ENCODE peak calls at places on chromosomes 7 and 10, in four cellular contexts. P, V, L and X are unnamed samples.

GRCh38 chr10:103820101-103821062 is 35.0 kb downstream of the SH3PXD2A start:
- DNase-seq in P (peak; percentile 88), V (peak; percentile 87), L (no peak), X (no peak)

GRCh38 chr10:13489035-13489434 is 39.8 kb downstream of the BEND7 start:
- DNase-seq in P (no peak), V (no peak), L (no peak), X (no peak)

GRCh38 chr7:156612930-156613329 is 27.6 kb upstream of the RNF32 start:
- DNase-seq in P (no peak), V (no peak), L (no peak), X (no peak)

GRCh38 chr10:73889014-73889413 is 14.7 kb upstream of the CAMK2G start:
- DNase-seq in P (peak; percentile 56), V (peak; percentile 41), L (no peak), X (no peak)

GRCh38 chr7:77800158-77800557 is 1.6 kb downstream of the PHTF2 start:
- DNase-seq in P (no peak), V (no peak), L (no peak), X (no peak)

GRCh38 chr7:52726986-52727385 is 308.4 kb upstream of the POM121L12 start:
- DNase-seq in P (no peak), V (no peak), L (no peak), X (no peak)

GRCh38 chr7:142908921-142909870 is 23.7 kb upstream of the TRPV6 start:
- DNase-seq in P (no peak), V (no peak), L (peak; percentile 70), X (no peak)

GRCh38 chr10:77686096-77686495 is 48.5 kb upstream of the KCNMA1 start:
- DNase-seq in P (no peak), V (no peak), L (no peak), X (no peak)

GRCh38 chr10:106615081-106615480 is 549.4 kb downstream of the SORCS1 start:
- DNase-seq in P (no peak), V (peak; percentile 6), L (no peak), X (no peak)

GRCh38 chr10:69861251-69862240 is 59.8 kb downstream of the COL13A1 start:
- DNase-seq in P (no peak), V (no peak), L (peak; percentile 40), X (no peak)

GRCh38 chr7:79434098-79434497 is 19.4 kb downstream of the MAGI2 start:
- DNase-seq in P (no peak), V (no peak), L (no peak), X (no peak)

GRCh38 chr10:77791506-77791905 is 135.0 kb downstream of the DLG5 start:
- DNase-seq in P (no peak), V (no peak), L (no peak), X (no peak)

GRCh38 chr10:64952042-64952441 is 1430.8 kb downstream of the REEP3 start:
- DNase-seq in P (no peak), V (no peak), L (no peak), X (no peak)

GRCh38 chr7:116863168-116863670 is 832 bp downstream of the CAPZA2 start:
- DNase-seq in P (peak; percentile 18), V (no peak), L (peak; percentile 28), X (no peak)

GRCh38 chr7:44801890-44802289 is 5.4 kb downstream of the PPIA start:
- DNase-seq in P (no peak), V (no peak), L (no peak), X (no peak)

GRCh38 chr10:42932735-42933453 is 144.0 kb upstream of the RET start:
- DNase-seq in P (no peak), V (no peak), L (no peak), X (peak; percentile 68)

GRCh38 chr10:119871881-119872609 is 598 bp downstream of the MCMBP start:
- DNase-seq in P (peak; percentile 51), V (peak; percentile 42), L (no peak), X (no peak)

GRCh38 chr10:128268015-128268722 is 141.9 kb upstream of the MKI67 start:
- DNase-seq in P (no peak), V (no peak), L (peak; percentile 28), X (peak; percentile 82)

GRCh38 chr7:80499350-80499955 is 12.4 kb downstream of the GNAT3 start:
- DNase-seq in P (peak; percentile 22), V (peak; percentile 50), L (no peak), X (no peak)

GRCh38 chr10:122426834-122427233 is 27.6 kb upstream of the ARMS2 start:
- DNase-seq in P (no peak), V (no peak), L (no peak), X (no peak)

GRCh38 chr10:688621-689426 is 644 bp downstream of the DIP2C start:
- DNase-seq in P (peak; percentile 42), V (peak; percentile 19), L (peak; percentile 35), X (no peak)

GRCh38 chr7:2043316-2044039 is 189.3 kb downstream of the MAD1L1 start:
- DNase-seq in P (peak; percentile 12), V (no peak), L (no peak), X (no peak)

GRCh38 chr7:142799483-142799882 is 28.7 kb downstream of the PRSS2 start:
- DNase-seq in P (no peak), V (no peak), L (no peak), X (no peak)

GRCh38 chr7:127865466-127865865 is 165.8 kb downstream of the LRRC4 start:
- DNase-seq in P (no peak), V (no peak), L (no peak), X (no peak)

GRCh38 chr7:64884913-64885370 is 18.1 kb upstream of the ZNF273 start:
- DNase-seq in P (no peak), V (no peak), L (no peak), X (peak; percentile 48)

DNA sequence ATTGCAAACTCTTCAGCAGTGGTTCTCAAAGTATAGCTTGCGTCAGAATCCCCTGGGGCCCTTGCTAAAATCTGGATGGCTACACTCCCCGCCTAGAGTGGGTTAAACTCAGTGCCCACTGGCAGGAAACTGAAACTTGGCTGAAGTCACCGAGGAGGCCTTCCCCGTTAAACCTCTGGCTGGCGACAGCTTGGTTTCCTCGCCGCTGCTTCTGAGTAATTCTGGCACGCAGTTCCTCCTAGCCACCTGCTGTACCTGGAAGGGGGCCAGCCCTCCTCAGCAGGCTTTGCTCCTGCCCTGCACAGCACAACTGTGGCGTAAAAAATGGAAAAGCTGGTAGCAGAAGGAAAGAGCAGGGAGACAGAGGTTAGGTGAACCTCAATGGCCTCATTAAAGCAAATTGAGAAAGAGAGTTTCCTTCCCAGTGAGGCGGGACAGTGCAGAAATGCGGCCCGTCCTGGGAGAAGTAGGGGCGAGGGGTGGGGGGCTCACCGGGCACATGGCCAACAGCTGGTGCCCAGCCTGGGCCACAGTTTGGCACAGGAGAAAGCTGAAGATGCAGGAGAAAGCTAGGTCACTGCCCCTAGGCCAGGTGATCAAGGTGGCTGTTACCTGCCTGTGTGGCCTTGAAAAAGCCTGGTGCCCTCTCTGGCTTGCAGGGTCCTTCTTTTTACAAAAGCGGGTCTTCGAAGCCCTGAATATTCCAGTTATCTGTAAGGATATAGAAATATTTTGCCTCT is 46.6 kb downstream of the ALOX5 start:
- DNase-seq in P (peak; percentile 86), V (peak; percentile 83), L (no peak), X (no peak)
- TF ChIP-seq CTCF in P (no peak), V (no peak), L (no peak), X (no peak)

GRCh38 chr7:100053201-100053600 is 3.6 kb downstream of the ZSCAN21 start:
- DNase-seq in P (no peak), V (peak; percentile 13), L (peak; percentile 64), X (no peak)
- TF ChIP-seq CTCF in P (peak; percentile 23), V (peak; percentile 43), L (peak; percentile 45), X (peak; percentile 53)

GRCh38 chr7:123749537-123749857 is 694 bp upstream of the WASL start:
- DNase-seq in P (no peak), V (no peak), L (peak; percentile 84), X (no peak)
- TF ChIP-seq CTCF in P (peak; percentile 41), V (no peak), L (no peak), X (peak; percentile 66)

GRCh38 chr10:114940735-114941134 is 2.7 kb downstream of the TRUB1 start:
- DNase-seq in P (no peak), V (no peak), L (no peak), X (no peak)
- TF ChIP-seq CTCF in P (no peak), V (no peak), L (no peak), X (no peak)

GRCh38 chr7:35802649-35803048 is 1.8 kb downstream of the SEPTIN7 start:
- DNase-seq in P (no peak), V (no peak), L (no peak), X (no peak)

GRCh38 chr7:35801392-35802101 is 690 bp downstream of the SEPTIN7 start:
- DNase-seq in P (peak; percentile 77), V (peak; percentile 70), L (peak; percentile 39), X (peak; percentile 81)

GRCh38 chr7:35799846-35800717 is 775 bp upstream of the SEPTIN7 start:
- DNase-seq in P (peak; percentile 87), V (peak; percentile 89), L (peak; percentile 57), X (peak; percentile 89)

GRCh38 chr7:35800718-35801391 is at the start of gene SEPTIN7:
- DNase-seq in P (peak; percentile 99), V (peak; percentile 99), L (peak; percentile 92), X (peak; percentile 99)

GRCh38 chr7:35802102-35802466 is 1.2 kb downstream of the SEPTIN7 start:
- DNase-seq in P (no peak), V (no peak), L (no peak), X (no peak)
- TF ChIP-seq CTCF in P (no peak), V (no peak), L (no peak), X (peak; percentile 2)

GRCh38 chr7:24979863-24980694 is at the start of gene OSBPL3:
- DNase-seq in P (peak; percentile 92), V (peak; percentile 95), L (peak; percentile 79), X (peak; percentile 97)
- TF ChIP-seq CTCF in P (no peak), V (no peak), L (no peak), X (peak; percentile 23)

DNA sequence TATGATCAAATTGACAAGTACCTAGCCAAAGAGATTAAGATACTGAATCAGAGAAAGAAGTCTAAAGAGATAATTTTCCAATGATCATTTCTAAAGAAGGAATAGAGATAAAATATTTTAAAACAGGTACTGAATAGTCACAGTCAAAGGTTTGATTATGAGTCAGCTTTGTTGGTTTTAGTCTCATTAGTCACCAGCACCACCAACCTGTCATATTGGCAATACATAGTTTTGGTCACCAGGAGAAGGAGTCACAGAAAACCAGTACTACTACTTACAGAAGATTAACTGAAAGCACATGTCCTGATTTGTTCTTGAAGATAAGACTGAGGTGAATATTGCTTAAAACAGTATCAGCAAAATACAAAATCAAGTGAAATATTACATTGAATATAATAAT is 34.6 kb downstream of the ZEB1 start:
- DNase-seq in P (no peak), V (no peak), L (peak; percentile 43), X (no peak)
- TF ChIP-seq CTCF in P (peak; percentile 17), V (peak; percentile 13), L (no peak), X (peak; percentile 32)

GRCh38 chr10:10831085-10831484 is 186.6 kb upstream of the CELF2 start:
- DNase-seq in P (no peak), V (no peak), L (no peak), X (no peak)

GRCh38 chr10:10826125-10826524 is 191.5 kb upstream of the CELF2 start:
- DNase-seq in P (no peak), V (no peak), L (no peak), X (no peak)

GRCh38 chr10:10824611-10825148 is 193.0 kb upstream of the CELF2 start:
- DNase-seq in P (no peak), V (peak; percentile 45), L (no peak), X (no peak)

GRCh38 chr10:10833955-10834354 is 183.7 kb upstream of the CELF2 start:
- DNase-seq in P (no peak), V (no peak), L (no peak), X (no peak)

GRCh38 chr10:10830316-10831061 is 187.2 kb upstream of the CELF2 start:
- DNase-seq in P (no peak), V (no peak), L (no peak), X (no peak)
- TF ChIP-seq CTCF in P (no peak), V (no peak), L (no peak), X (no peak)